ENCODE peak calls at places on chromosomes 13 and 19, in five cellular contexts. One of them, this sample, is unnamed.

GRCh38 chr19:38661996-38662395 is 14.5 kb downstream of the ACTN4 start:
- DNase-seq in H1: no peak
- DNase-seq in IMR-90: no peak
- DNase-seq in H9: no peak
- DNase-seq in mesenchymal stem cell: no peak
- DNase-seq in this sample: no peak

GRCh38 chr13:29936961-29937360 is 86.5 kb upstream of the UBL3 start:
- DNase-seq in H1: no peak
- DNase-seq in IMR-90: no peak
- DNase-seq in H9: no peak
- DNase-seq in mesenchymal stem cell: no peak
- DNase-seq in this sample: no peak

GRCh38 chr19:52237771-52238400 is 31.5 kb upstream of the ZNF766 start:
- DNase-seq in H1: peak; percentile 67
- DNase-seq in IMR-90: peak; percentile 75
- DNase-seq in H9: peak; percentile 55
- DNase-seq in mesenchymal stem cell: peak; percentile 66
- DNase-seq in this sample: peak; percentile 48

GRCh38 chr13:103356226-103356864 is 290.1 kb upstream of the SLC10A2 start:
- DNase-seq in H1: no peak
- DNase-seq in IMR-90: no peak
- DNase-seq in H9: no peak
- DNase-seq in mesenchymal stem cell: no peak
- DNase-seq in this sample: no peak

GRCh38 chr13:99385161-99385560 is 78.0 kb upstream of the GPR183 start:
- DNase-seq in H1: peak; percentile 37
- DNase-seq in IMR-90: no peak
- DNase-seq in H9: peak; percentile 22
- DNase-seq in mesenchymal stem cell: no peak
- DNase-seq in this sample: no peak

GRCh38 chr13:33782631-33783030 is 35.3 kb upstream of the RFC3 start:
- DNase-seq in H1: no peak
- DNase-seq in IMR-90: no peak
- DNase-seq in H9: no peak
- DNase-seq in mesenchymal stem cell: no peak
- DNase-seq in this sample: no peak

GRCh38 chr19:16062789-16063188 is 13.5 kb upstream of the TPM4 start:
- DNase-seq in H1: peak; percentile 91
- DNase-seq in IMR-90: no peak
- DNase-seq in H9: peak; percentile 75
- DNase-seq in mesenchymal stem cell: peak; percentile 59
- DNase-seq in this sample: no peak

GRCh38 chr13:93987458-93987857 is 492.0 kb downstream of the DCT start:
- DNase-seq in H1: no peak
- DNase-seq in IMR-90: no peak
- DNase-seq in H9: no peak
- DNase-seq in mesenchymal stem cell: no peak
- DNase-seq in this sample: no peak

GRCh38 chr13:52449323-52450011 is 967 bp downstream of the VPS36 start:
- DNase-seq in H1: no peak
- DNase-seq in IMR-90: no peak
- DNase-seq in H9: no peak
- DNase-seq in mesenchymal stem cell: peak; percentile 19
- DNase-seq in this sample: no peak

GRCh38 chr13:52450012-52450792 is at the start of gene VPS36:
- DNase-seq in H1: peak; percentile 98
- DNase-seq in IMR-90: peak; percentile 92
- DNase-seq in H9: peak; percentile 94
- DNase-seq in mesenchymal stem cell: peak; percentile 92
- DNase-seq in this sample: peak; percentile 96

GRCh38 chr13:52452470-52452869 is 2.0 kb upstream of the VPS36 start:
- DNase-seq in H1: no peak
- DNase-seq in IMR-90: no peak
- DNase-seq in H9: no peak
- DNase-seq in mesenchymal stem cell: no peak
- DNase-seq in this sample: no peak

GRCh38 chr13:52447815-52448552 is 2.5 kb downstream of the VPS36 start:
- DNase-seq in H1: no peak
- DNase-seq in IMR-90: no peak
- DNase-seq in H9: no peak
- DNase-seq in mesenchymal stem cell: no peak
- DNase-seq in this sample: no peak

GRCh38 chr13:52450793-52451116 is 321 bp upstream of the VPS36 start:
- DNase-seq in H1: no peak
- DNase-seq in IMR-90: no peak
- DNase-seq in H9: no peak
- DNase-seq in mesenchymal stem cell: no peak
- DNase-seq in this sample: no peak
- H2AFZ ChIP-seq in H1: peak overlapping the region; percentile 92
- H2AFZ ChIP-seq in IMR-90: peak overlapping the region; percentile 98
- H2AFZ ChIP-seq in H9: no peak overlapping the region
- H2AFZ ChIP-seq in mesenchymal stem cell: no peak overlapping the region
- H2AFZ ChIP-seq in this sample: peak overlapping the region; percentile 100

GRCh38 chr19:37654525-37654832 is 786 bp downstream of the ZFP30 start:
- DNase-seq in H1: no peak
- DNase-seq in IMR-90: peak; percentile 26
- DNase-seq in H9: no peak
- DNase-seq in mesenchymal stem cell: peak; percentile 50
- DNase-seq in this sample: no peak

GRCh38 chr19:37654833-37655688 is at the start of gene ZFP30:
- DNase-seq in H1: peak; percentile 85
- DNase-seq in IMR-90: peak; percentile 81
- DNase-seq in H9: peak; percentile 76
- DNase-seq in mesenchymal stem cell: peak; percentile 91
- DNase-seq in this sample: peak; percentile 89

GRCh38 chr19:37654118-37654517 is 1.1 kb downstream of the ZFP30 start:
- DNase-seq in H1: no peak
- DNase-seq in IMR-90: no peak
- DNase-seq in H9: no peak
- DNase-seq in mesenchymal stem cell: no peak
- DNase-seq in this sample: no peak

DNA sequence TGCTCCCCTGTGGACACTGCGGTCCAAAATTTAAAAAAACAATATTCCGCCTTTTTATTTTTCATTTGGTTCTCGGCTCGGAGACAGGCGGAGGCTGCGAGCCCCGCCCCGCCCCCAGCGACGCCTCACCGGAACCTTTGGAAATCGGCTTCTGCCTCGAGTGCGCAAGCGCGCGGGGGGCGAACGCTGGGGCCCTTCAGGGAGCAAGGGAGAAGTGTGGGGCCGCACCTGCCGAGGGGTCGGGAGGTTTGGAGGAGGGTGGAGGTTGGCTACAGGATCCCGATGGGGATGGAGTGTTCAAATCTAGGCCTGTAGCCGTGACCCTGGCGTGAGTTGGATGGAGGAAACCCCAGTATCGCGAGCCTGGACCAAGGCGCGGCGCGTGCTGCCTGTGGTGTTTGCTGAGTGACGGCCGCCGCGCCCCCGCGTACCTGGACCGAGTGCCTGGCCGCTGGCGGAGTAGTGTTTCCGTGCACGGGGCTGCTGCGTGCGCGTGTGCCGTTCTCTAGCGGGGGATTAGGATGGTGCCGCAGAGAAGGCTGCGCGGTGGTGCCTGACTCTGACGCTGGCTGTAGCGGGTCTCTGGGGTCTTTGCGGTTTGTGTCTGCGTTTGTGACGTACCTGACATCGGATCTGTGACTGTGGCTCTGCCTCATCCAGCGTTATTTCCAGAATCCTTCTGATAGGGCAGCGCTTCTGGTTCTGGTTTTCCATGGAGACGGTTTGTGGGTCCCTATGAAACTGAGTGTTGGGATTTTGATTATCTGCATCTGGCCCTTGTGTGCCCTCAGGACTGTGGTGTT is 625 bp upstream of the ZFP30 start:
- DNase-seq in H1: peak; percentile 89
- DNase-seq in IMR-90: peak; percentile 68
- DNase-seq in H9: peak; percentile 88
- DNase-seq in mesenchymal stem cell: peak; percentile 86
- DNase-seq in this sample: peak; percentile 89
- H2BK5ac ChIP-seq in H1: peak overlapping the region; percentile 48
- H2BK5ac ChIP-seq in IMR-90: peak overlapping the region; percentile 68
- H2BK5ac ChIP-seq in H9: no peak overlapping the region
- H2BK5ac ChIP-seq in mesenchymal stem cell: no peak overlapping the region
- H2BK5ac ChIP-seq in this sample: peak overlapping the region; percentile 90

GRCh38 chr13:48783831-48784230 is 130.1 kb downstream of the CYSLTR2 start:
- DNase-seq in H1: no peak
- DNase-seq in IMR-90: no peak
- DNase-seq in H9: no peak
- DNase-seq in mesenchymal stem cell: no peak
- DNase-seq in this sample: no peak
- H4K91ac ChIP-seq in H1: no peak overlapping the region
- H4K91ac ChIP-seq in IMR-90: peak overlapping the region; percentile 81
- H4K91ac ChIP-seq in H9: no peak overlapping the region
- H4K91ac ChIP-seq in mesenchymal stem cell: peak overlapping the region; percentile 78
- H4K91ac ChIP-seq in this sample: no peak overlapping the region

DNA sequence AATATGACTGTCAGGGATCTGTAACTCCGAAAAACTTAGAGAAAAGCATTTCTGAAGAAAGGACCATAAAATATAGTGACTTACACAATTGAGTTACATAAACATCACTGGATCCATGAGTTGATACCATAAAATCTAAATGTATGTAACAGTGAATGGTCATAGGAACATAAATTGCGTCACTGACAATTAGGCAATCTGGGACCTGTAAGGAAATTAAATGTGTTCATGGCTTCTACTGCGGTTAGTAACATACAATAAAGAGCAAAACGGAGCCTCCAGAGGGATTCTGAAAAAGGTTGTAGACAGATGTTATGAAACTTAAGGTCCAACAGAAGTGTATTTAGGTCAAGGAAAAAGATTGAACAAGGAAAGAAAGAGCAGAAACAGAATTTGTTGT is 27.1 kb downstream of the POU4F1 start:
- DNase-seq in H1: no peak
- DNase-seq in IMR-90: no peak
- DNase-seq in H9: no peak
- DNase-seq in mesenchymal stem cell: no peak
- DNase-seq in this sample: no peak
- H2AFZ ChIP-seq in H1: no peak overlapping the region
- H2AFZ ChIP-seq in IMR-90: no peak overlapping the region
- H2AFZ ChIP-seq in H9: no peak overlapping the region
- H2AFZ ChIP-seq in mesenchymal stem cell: no peak overlapping the region
- H2AFZ ChIP-seq in this sample: no peak overlapping the region

GRCh38 chr19:41321600-41322270 is 11.8 kb downstream of the CCDC97 start:
- DNase-seq in H1: peak; percentile 80
- DNase-seq in IMR-90: peak; percentile 80
- DNase-seq in H9: peak; percentile 92
- DNase-seq in mesenchymal stem cell: peak; percentile 92
- DNase-seq in this sample: peak; percentile 51

GRCh38 chr19:41322451-41322850 is 12.5 kb downstream of the CCDC97 start:
- DNase-seq in H1: no peak
- DNase-seq in IMR-90: no peak
- DNase-seq in H9: no peak
- DNase-seq in mesenchymal stem cell: no peak
- DNase-seq in this sample: no peak

GRCh38 chr19:41320185-41320518 is 10.2 kb downstream of the CCDC97 start:
- DNase-seq in H1: no peak
- DNase-seq in IMR-90: no peak
- DNase-seq in H9: no peak
- DNase-seq in mesenchymal stem cell: no peak
- DNase-seq in this sample: no peak

GRCh38 chr19:41320568-41320967 is 10.6 kb downstream of the CCDC97 start:
- DNase-seq in H1: no peak
- DNase-seq in IMR-90: no peak
- DNase-seq in H9: no peak
- DNase-seq in mesenchymal stem cell: no peak
- DNase-seq in this sample: no peak

DNA sequence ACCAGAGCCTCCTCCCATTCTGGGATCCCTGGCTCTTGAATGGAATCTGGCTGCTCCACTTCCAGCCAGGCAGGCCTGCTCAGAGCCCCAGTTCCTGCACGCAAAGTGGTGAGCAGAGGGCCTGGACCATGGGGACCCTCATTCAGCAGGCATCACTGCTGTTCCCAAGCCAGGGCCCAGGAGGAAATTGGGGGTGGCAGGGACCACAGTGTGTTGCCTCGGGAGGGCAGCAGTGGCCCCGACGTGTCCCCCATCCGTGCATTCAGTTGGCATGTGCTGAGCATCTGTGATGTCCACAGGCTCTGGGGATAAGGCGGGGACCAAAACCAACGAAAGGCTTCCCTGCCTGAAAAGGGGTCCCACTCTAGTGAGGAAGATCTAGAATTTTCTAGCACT is 11.2 kb downstream of the CCDC97 start:
- DNase-seq in H1: no peak
- DNase-seq in IMR-90: no peak
- DNase-seq in H9: no peak
- DNase-seq in mesenchymal stem cell: no peak
- DNase-seq in this sample: no peak
- H2BK5ac ChIP-seq in H1: peak overlapping the region; percentile 39
- H2BK5ac ChIP-seq in IMR-90: peak overlapping the region; percentile 7
- H2BK5ac ChIP-seq in H9: no peak overlapping the region
- H2BK5ac ChIP-seq in mesenchymal stem cell: no peak overlapping the region
- H2BK5ac ChIP-seq in this sample: no peak overlapping the region

GRCh38 chr13:110310541-110311491 is 3.7 kb downstream of the COL4A2 start:
- DNase-seq in H1: no peak
- DNase-seq in IMR-90: no peak
- DNase-seq in H9: peak; percentile 14
- DNase-seq in mesenchymal stem cell: no peak
- DNase-seq in this sample: no peak
- H4K91ac ChIP-seq in H1: no peak overlapping the region
- H4K91ac ChIP-seq in IMR-90: peak overlapping the region; percentile 20
- H4K91ac ChIP-seq in H9: no peak overlapping the region
- H4K91ac ChIP-seq in mesenchymal stem cell: no peak overlapping the region
- H4K91ac ChIP-seq in this sample: no peak overlapping the region

DNA sequence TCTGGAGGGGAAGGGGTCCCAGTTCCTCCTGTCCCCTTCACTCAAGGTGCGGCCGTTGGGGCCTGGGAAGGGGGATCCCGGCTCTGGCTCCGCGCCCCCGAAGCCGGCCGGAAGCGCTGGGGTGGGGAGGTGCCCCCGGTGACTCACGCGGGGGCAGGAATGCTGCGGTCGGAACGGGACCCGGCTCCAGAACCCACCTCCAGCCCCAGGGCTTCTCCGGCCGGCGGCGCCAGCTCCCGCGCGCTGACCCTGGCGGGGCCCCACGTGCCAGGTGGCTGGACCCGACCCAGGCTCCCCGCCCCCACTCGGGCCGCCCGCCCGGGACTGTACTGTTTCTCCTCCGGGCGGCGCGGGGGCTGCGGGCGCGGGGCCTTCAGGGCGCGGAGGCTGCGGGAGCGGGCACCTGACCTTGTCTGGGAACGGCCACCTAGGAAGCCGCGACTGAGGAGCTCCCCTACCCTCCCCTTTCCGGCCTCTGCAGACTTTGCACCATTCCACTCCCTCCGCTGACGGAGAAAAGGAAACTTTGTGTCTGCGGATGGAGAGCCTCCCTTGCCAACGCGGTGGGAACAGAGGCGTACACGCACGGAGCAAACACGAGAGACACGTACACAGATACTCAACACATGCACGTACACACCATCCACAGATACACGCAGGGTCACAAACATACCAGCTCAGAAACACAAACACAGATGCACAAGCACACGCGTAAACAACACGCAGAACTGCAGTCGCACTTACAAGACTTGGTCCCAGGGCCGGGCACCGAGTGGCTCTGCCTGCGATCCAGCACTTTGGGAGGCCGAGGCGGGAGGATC is 7.2 kb downstream of the AXL start:
- DNase-seq in H1: peak; percentile 79
- DNase-seq in IMR-90: peak; percentile 82
- DNase-seq in H9: peak; percentile 67
- DNase-seq in mesenchymal stem cell: peak; percentile 89
- DNase-seq in this sample: peak; percentile 44
- H2AFZ ChIP-seq in H1: no peak overlapping the region
- H2AFZ ChIP-seq in IMR-90: peak overlapping the region; percentile 29
- H2AFZ ChIP-seq in H9: no peak overlapping the region
- H2AFZ ChIP-seq in mesenchymal stem cell: no peak overlapping the region
- H2AFZ ChIP-seq in this sample: peak overlapping the region; percentile 83

This sample was measured in neuronal stem cell.